ENCODE peak calls at places on chromosomes 7 and 10, in four cellular contexts. P is astrocyte of the spinal cord, M is heart right ventricle, T is mucosa of descending colon. U is an unnamed sample.

GRCh38 chr10:113169111-113169510 is 219.1 kb downstream of the TCF7L2 start:
- DNase-seq in P (no peak), M (no peak), T (no peak), U (no peak)

GRCh38 chr10:60733826-60734225 is 44.5 kb upstream of the CDK1 start:
- DNase-seq in M (no peak), P (no peak), T (no peak), U (no peak)

GRCh38 chr10:484925-485661 is 204.4 kb downstream of the DIP2C start:
- DNase-seq in P (peak), M (no peak), T (no peak), U (no peak)

GRCh38 chr7:29569648-29570047 is 6.0 kb downstream of the PRR15 start:
- DNase-seq in T (no peak), P (no peak), M (no peak), U (no peak)

GRCh38 chr7:95441042-95441823 is 6.4 kb upstream of the PON2 start:
- DNase-seq in M (no peak), P (no peak), T (no peak), U (no peak)

GRCh38 chr10:4354382-4354812 is 471.6 kb upstream of the AKR1E2 start:
- DNase-seq in P (peak), M (no peak), T (no peak), U (peak)

GRCh38 chr10:96643920-96644319 is 57.1 kb upstream of the TM9SF3 start:
- DNase-seq in T (no peak), P (no peak), M (no peak), U (no peak)

GRCh38 chr7:29622335-29623265 is 59.0 kb downstream of the PRR15 start:
- DNase-seq in M (no peak), P (peak), T (no peak), U (peak)

DNA sequence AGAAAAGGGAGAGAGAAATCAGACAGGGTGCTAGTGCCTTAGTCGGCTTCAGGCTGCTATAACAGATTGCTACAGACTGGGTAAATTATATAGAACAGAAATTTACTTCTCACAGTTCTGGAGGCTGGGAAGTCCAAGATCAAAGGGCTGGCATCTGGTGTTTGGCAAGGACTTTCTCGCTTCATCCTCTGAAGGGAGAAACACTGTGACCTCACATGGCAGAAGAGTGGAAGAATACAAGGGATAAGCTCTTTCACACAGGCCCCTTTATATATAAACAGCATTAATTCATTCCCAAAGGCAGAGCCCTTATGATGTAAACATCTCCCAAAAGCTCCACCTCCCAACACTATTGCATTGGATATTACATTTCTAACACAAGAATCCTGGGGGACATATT is 235.5 kb upstream of the INHBA start:
- DNase-seq in M (no peak), P (no peak), T (no peak), U (no peak)
- TF ChIP-seq CTCF in M (no peak), P (no peak), T (no peak), U (no peak)

DNA sequence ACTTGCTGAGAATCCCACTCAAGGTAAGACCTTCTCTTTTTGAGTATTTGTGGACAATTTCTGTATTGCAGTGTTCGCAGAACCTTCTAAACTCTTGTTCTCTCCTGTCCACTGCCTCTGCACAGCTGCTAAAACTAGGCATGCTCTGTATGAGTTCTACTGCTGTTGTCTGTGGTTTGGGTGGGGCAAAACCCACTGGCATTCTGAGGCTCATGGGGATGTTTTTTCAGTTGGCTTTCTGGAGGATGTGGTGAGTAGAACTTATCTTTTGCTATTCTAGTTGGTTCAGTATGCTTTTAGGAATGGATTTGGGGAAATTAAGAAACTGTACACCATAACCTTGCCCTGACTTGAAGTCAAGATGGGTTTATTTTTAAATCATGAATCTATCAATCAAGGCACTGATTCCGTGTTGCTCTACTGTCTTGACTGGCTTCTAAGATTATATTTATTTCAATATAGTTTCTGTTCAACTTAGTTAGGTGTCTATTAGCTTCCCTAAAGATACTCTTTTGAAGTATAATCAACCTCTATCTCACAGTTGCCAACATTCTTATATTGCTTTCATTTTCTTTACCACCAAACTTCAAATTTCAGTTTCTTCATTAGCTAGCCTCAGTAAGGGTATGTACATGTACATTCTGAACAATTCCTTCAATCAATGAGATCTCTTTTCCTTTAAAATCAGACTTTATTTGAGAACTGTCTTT is 25.0 kb upstream of the C1GALT1 start:
- DNase-seq in M (no peak), P (peak), T (no peak), U (peak)
- H3K4me3 ChIP-seq in M (no peak), P (peak), T (no peak), U (peak)

DNA sequence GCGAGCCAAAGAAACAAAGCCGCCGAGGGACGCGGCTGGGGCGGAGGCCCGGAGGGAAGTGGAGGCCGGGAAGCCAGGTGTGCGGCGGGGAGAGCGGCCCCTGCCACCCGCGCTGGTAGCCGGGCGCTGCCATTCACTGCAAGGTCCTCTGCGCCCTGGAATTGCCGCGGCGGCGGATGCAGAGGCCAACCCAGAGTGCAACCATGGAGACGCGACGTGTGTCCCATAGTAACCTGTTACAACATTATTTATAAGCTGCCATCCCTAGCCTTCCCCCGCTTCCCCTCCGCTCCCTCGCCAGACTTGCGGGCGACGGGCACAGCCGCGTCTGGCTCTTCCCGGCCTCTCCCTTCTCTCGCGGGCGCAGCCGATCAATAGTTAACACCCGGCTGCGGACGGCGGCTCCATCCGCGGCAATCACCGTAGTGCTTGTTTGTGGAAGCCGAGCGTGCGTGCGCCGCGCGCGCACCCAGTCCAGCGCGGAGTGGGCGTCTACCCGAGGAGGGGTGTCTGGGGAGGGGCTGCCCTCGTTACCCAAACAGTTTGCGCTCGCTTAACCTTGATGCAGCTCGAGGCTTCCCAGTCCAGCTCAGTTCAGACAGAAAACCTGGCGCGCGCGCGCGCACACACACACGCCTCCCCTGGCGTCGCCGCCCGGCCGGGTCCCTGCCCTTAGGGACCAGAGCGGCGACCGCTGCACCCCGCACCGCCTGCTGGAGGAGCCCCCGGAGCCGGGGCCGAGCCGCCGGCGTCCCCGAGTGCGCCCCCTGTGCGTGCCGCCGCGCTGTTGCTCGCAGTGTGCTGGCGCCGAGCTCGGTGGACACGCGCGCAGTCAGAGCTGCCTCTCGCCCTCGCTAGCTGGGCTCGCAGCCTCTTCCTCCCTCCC is 165.4 kb upstream of the DPP6 start:
- DNase-seq in M (no peak), P (peak), T (no peak), U (no peak)
- TF ChIP-seq CTCF in M (no peak), P (no peak), T (no peak), U (no peak)

GRCh38 chr10:117164878-117165556 is 26.9 kb upstream of the VAX1 start:
- DNase-seq in P (no peak), T (no peak), M (no peak), U (no peak)
- H3K4me3 ChIP-seq in P (no peak), T (no peak), M (peak), U (no peak)

DNA sequence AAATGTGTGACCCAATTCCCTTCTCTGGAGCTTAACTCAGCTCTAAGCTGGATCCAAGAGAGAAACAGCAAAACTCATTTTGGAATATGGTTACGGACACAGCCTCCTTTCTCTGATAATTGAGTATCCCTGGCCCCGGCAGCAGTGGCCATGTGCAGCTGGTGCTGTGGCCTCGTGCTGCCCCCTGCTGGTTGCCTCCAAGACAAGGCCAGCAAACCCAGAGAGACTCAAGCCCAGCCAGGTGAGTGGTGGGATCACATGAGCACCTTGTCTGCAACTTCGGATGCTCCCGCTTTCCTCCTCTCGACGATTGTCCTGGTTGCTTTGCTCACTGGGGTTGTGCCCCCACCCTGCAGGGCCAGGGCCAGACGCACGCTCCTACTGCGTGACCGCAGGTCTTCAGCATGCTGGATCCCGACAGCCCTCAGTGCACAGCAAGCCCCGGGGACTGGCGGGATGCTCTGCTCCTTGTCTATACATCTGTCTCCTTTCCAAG is 19.4 kb downstream of the SFTPD start:
- DNase-seq in T (peak), M (peak), P (peak), U (peak)
- TF ChIP-seq CTCF in T (peak), M (peak), P (peak), U (peak)

DNA sequence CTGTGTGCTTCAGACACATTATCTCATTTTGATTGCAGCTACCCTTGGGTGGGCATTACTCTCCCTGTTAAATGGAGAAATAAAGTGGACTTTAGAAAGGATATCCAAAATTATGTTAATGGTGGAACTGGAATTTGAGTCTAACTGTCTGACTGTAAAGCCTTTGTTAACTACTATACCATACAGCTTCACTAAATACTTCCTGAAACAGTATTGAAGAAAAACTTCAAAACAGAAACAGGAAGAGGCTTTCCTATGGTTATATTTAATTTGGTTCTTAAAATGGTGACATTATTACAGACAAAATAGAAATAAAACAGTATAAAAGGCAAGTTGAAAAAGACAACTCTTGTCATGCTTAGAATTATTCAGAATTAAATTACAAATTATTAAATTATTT is 25.0 kb downstream of the SPAG6 start:
- DNase-seq in T (no peak), P (no peak), M (no peak), U (no peak)
- H3K4me3 ChIP-seq in T (no peak), P (no peak), M (no peak), U (no peak)

GRCh38 chr7:127478040-127478386 is 85.5 kb upstream of the ZNF800 start:
- DNase-seq in P (no peak), T (no peak), M (no peak), U (no peak)
- TF ChIP-seq CTCF in P (no peak), T (no peak), M (no peak), U (no peak)

DNA sequence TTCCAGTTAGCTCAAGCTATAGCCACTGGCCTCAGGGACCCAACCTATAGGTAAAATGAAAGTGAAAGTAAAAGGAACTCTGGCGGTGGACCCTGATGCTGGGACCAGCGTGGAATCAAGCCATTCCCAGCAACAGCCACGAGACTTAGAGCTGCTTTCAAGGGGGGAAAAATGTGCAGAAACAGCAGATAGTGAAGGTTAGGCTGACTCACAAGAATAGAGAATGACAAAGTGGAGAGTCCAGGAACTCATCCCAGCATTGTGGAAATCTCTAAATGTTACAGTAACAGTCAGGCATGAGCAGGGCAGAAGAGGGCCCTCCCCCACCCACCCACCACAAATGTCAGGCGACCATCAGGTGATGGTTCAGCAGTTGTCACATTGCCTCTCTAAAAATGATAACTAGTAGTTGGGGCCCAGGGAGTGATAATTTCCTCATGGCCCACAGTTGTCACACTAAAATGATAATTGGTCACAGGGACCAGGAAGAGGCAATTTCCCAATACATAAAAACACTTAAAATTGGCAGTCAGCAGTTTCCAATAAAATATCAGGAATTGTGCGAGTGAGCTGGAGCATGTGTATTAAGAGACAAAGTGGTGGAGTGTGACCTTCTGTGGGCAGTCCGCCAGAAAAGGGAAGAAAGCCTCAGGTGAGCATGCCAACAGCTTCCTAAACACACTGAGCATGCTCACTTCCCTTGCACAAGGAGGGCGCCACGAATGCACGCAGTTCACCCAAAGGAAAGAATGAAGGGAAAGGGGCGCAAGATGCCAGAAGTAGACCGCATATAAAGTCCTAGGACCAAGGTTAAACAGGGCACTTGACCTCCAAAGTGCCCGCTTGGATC is 129.8 kb upstream of the PPP1R3A start:
- DNase-seq in T (no peak), M (no peak), P (peak), U (peak)
- H3K4me3 ChIP-seq in T (no peak), M (peak), P (no peak), U (no peak)

GRCh38 chr10:95201736-95202135 is 7.7 kb downstream of the ACSM6 start:
- DNase-seq in P (no peak), T (no peak), M (no peak), U (peak)
- TF ChIP-seq CTCF in P (peak), T (no peak), M (no peak), U (peak)